ENCODE peak calls at places on chromosomes 13 and 19, in five cellular contexts. L is mammary epithelial cell, J is transverse colon, I is adrenal gland, Z is lung. M is an unnamed sample.

GRCh38 chr19:34925278-34925855 is 1.3 kb upstream of the ZNF30 start:
- DNase-seq in J (no peak), I (no peak), Z (no peak), L (no peak), M (no peak)

GRCh38 chr19:35856546-35857149 is at the start of gene KIRREL2:
- DNase-seq in Z (no peak), L (no peak), I (no peak), J (no peak), M (no peak)

GRCh38 chr19:44113784-44114390 is 688 bp downstream of the ZNF225 start:
- DNase-seq in L (peak), J (peak), I (peak), Z (peak), M (no peak)

GRCh38 chr13:30114586-30115256 is 192.6 kb downstream of the KATNAL1 start:
- DNase-seq in L (peak), J (peak), I (peak), Z (peak), M (peak)

GRCh38 chr13:91401916-91402315 is 3.5 kb downstream of the GPC5 start:
- DNase-seq in Z (no peak), L (no peak), I (no peak), J (no peak), M (no peak)

GRCh38 chr19:6220385-6221191 is 59.2 kb downstream of the MLLT1 start:
- DNase-seq in J (peak), L (no peak), I (peak), Z (peak), M (peak)

GRCh38 chr13:21703846-21704245 is 33.0 kb downstream of the FGF9 start:
- DNase-seq in I (no peak), Z (no peak), L (no peak), J (no peak), M (no peak)

GRCh38 chr13:100254002-100254401 is 165.1 kb downstream of the PCCA start:
- DNase-seq in J (no peak), L (peak), Z (no peak), I (no peak), M (no peak)

GRCh38 chr13:43220873-43221578 is 197.6 kb downstream of the DNAJC15 start:
- DNase-seq in I (no peak), L (no peak), J (no peak), Z (no peak), M (no peak)

GRCh38 chr13:66657165-66657895 is 572.8 kb downstream of the PCDH9 start:
- DNase-seq in Z (peak), I (peak), J (no peak), L (peak), M (no peak)

GRCh38 chr19:43789029-43789428 is 8.3 kb upstream of the KCNN4 start:
- DNase-seq in I (no peak), J (no peak), Z (no peak), L (no peak), M (no peak)

GRCh38 chr13:35140831-35141230 is 198.8 kb downstream of the NBEA start:
- DNase-seq in L (no peak), Z (no peak), J (no peak), I (no peak), M (no peak)

GRCh38 chr13:113479179-113479578 is 11.3 kb downstream of the DCUN1D2 start:
- DNase-seq in I (no peak), L (no peak), Z (no peak), J (no peak), M (no peak)

GRCh38 chr13:60267498-60268202 is 103.9 kb upstream of the DIAPH3 start:
- DNase-seq in I (peak), J (peak), L (no peak), Z (no peak), M (no peak)

GRCh38 chr19:7596191-7596937 is 701 bp downstream of the CAMSAP3 start:
- DNase-seq in Z (no peak), L (no peak), I (no peak), J (peak), M (no peak)

GRCh38 chr19:14118165-14119051 is 846 bp upstream of the PRKACA start:
- DNase-seq in Z (peak), J (peak), L (peak), I (peak), M (peak)

GRCh38 chr19:35279985-35280821 is 2.1 kb upstream of the HAMP start:
- DNase-seq in L (no peak), Z (no peak), I (no peak), J (no peak), M (no peak)

GRCh38 chr13:61410669-61411297 is 4.9 kb downstream of the PCDH20 start:
- DNase-seq in J (no peak), I (no peak), Z (no peak), L (no peak), M (no peak)

GRCh38 chr13:51844862-51845573 is at the start of gene TMEM272:
- DNase-seq in I (peak), L (no peak), Z (peak), J (peak), M (no peak)

GRCh38 chr13:33172400-33172799 is 113.2 kb downstream of the STARD13 start:
- DNase-seq in I (no peak), J (no peak), Z (no peak), L (no peak), M (no peak)

GRCh38 chr13:87877477-87877876 is 206.3 kb downstream of the SLITRK5 start:
- DNase-seq in L (no peak), J (no peak), I (no peak), Z (no peak), M (no peak)

GRCh38 chr19:12840091-12841079 is 2.1 kb downstream of the MAST1 start:
- DNase-seq in I (peak), Z (peak), J (peak), L (peak), M (no peak)

GRCh38 chr19:48473161-48473966 is 4.2 kb downstream of the CYTH2 start:
- DNase-seq in I (no peak), Z (no peak), L (peak), J (no peak), M (no peak)

GRCh38 chr13:87498681-87499080 is 172.5 kb upstream of the SLITRK5 start:
- DNase-seq in Z (no peak), L (peak), J (no peak), I (peak), M (no peak)

GRCh38 chr13:36918246-36919060 is 1.6 kb downstream of the SMAD9 start:
- DNase-seq in L (no peak), I (no peak), Z (no peak), J (no peak), M (no peak)

GRCh38 chr13:68304287-68304893 is 1074.3 kb upstream of the PCDH9 start:
- DNase-seq in Z (no peak), J (no peak), L (peak), I (no peak), M (no peak)

GRCh38 chr13:38685974-38686571 is 804 bp upstream of the FREM2 start:
- DNase-seq in I (no peak), J (no peak), L (peak), Z (no peak), M (no peak)

GRCh38 chr13:36880961-36881360 is 39.1 kb downstream of the SMAD9 start:
- DNase-seq in Z (no peak), J (no peak), I (no peak), L (no peak), M (no peak)

GRCh38 chr13:40979232-40979631 is 39.9 kb downstream of the ELF1 start:
- DNase-seq in J (no peak), Z (no peak), L (no peak), I (no peak), M (no peak)

GRCh38 chr13:32881074-32881791 is 135.0 kb upstream of the KL start:
- DNase-seq in J (no peak), I (no peak), L (peak), Z (no peak), M (no peak)

DNA sequence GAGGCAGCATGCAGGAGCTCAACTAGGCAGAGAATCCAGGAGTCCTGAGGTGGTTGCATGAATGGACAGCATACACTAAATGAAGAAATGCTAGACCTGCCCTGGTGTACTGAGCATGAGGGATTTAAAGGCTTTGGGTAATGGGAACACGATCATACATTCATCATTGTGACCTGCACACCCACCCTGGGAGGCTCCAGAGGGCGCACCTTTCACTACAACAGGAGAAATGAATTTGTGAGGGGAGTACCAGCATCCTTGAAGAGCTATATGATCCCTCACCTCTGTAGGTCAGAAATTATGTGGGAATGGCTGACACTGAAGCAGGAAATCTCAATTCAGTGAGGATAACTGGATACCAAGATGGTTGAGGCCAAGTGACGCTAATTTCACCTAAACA is 8.9 kb downstream of the KLK2 start:
- DNase-seq in L (no peak), Z (no peak), J (no peak), I (no peak), M (no peak)
- TF ChIP-seq CTCF in L (no peak), Z (no peak), J (no peak), I (no peak), M (no peak)

GRCh38 chr13:23377603-23378002 is 55.9 kb downstream of the SACS start:
- DNase-seq in L (no peak), Z (no peak), I (no peak), J (no peak), M (no peak)
- H3K4me3 ChIP-seq in L (no peak), Z (no peak), I (no peak), J (no peak), M (peak)

GRCh38 chr19:29880498-29881081 is 61.4 kb upstream of the URI1 start:
- DNase-seq in L (no peak), I (no peak), J (no peak), Z (no peak), M (no peak)

GRCh38 chr19:29879655-29879974 is 62.4 kb upstream of the URI1 start:
- DNase-seq in Z (no peak), I (no peak), J (no peak), L (no peak), M (no peak)

GRCh38 chr19:29878973-29879654 is 62.9 kb upstream of the URI1 start:
- DNase-seq in I (peak), L (peak), J (no peak), Z (no peak), M (peak)

GRCh38 chr19:29882719-29883105 is 59.3 kb upstream of the URI1 start:
- DNase-seq in Z (no peak), J (no peak), L (no peak), I (no peak), M (no peak)

DNA sequence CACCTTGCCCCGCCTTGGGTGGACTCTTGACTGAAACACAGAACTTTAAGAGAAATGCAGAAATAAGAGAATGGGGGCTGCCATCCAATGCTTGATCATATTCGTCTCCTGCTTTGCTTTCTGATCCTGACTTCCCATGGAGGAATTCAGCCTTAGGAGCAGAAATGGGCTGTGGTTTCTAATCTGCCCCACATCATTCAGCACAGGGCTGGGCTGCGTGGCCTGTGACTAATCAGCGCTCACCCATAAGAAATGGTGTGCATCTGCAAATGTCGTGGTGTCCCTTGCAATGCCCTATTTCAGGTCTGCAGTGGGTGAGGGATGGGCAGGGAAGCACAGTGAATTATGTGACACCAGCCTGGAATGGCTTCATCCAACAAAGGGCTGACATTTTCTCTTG is 60.7 kb upstream of the URI1 start:
- DNase-seq in J (no peak), I (no peak), L (peak), Z (no peak), M (no peak)
- H3K27ac ChIP-seq in J (no peak), I (no peak), L (no peak), Z (no peak), M (no peak)

GRCh38 chr13:49220856-49221614 is 897 bp downstream of the MLNR start:
- DNase-seq in I (no peak), Z (no peak), L (no peak), J (no peak), M (no peak)
- TF ChIP-seq CTCF in I (no peak), Z (no peak), L (no peak), J (no peak), M (no peak)

DNA sequence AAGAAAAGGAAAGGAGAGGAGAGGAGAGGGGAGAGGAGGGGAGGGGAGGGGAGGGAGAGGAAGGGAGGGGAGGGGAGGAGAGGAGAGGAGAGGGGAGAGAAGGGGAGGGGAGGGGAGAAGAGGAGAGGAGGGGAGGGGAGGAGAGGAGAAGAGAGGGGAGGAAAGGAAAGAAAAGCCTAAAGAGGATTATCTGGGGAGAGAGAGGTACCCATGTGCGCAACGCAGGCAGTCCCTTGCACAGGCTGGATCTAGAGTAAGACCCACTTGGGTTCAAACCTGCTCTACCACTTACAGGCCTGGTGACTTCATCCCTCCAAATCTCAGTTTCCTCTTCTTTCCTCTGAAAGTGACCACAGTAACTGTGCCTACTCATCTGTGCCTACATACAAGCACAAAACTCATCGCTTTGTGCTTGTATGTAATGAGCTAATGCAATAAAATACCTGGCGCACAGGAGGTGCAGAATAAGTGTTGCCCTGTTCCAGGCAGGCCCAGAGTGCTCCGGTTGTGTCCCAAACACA is 753 bp upstream of the MAP1S start:
- DNase-seq in J (no peak), L (no peak), I (no peak), Z (no peak), M (no peak)
- H3K4me3 ChIP-seq in J (no peak), L (no peak), I (no peak), Z (no peak), M (peak)

M was measured in tibial artery.